ENCODE peak calls at places on chromosomes 11 and 22, in seven cellular contexts. W is RWPE1; P is progenitor cell of endocrine pancreas; M is CD4-positive, alpha-beta T cell; Q is ovary; E is A673; I is Caco-2. K is an unnamed sample.

GRCh38 chr11:110939471-110939870 is 227.2 kb upstream of the ARHGAP20 start:
- DNase-seq in M (no peak), I (no peak), Q (no peak), E (no peak), W (no peak), P (no peak), K (no peak)

GRCh38 chr11:63547076-63547475 is 10.5 kb downstream of the PLAAT4 start:
- DNase-seq in M (no peak), E (no peak), Q (no peak), I (no peak), W (no peak), P (no peak), K (no peak)

GRCh38 chr11:7208391-7208790 is 43.3 kb upstream of the SYT9 start:
- DNase-seq in P (no peak), W (no peak), M (no peak), Q (no peak), I (no peak), E (no peak), K (no peak)

GRCh38 chr11:134125507-134125906 is 56.6 kb downstream of the JAM3 start:
- DNase-seq in P (no peak), I (no peak), M (no peak), E (no peak), Q (no peak), W (no peak), K (no peak)

GRCh38 chr11:94553938-94554337 is 10.2 kb downstream of the FUT4 start:
- DNase-seq in E (no peak), P (no peak), W (no peak), M (no peak), Q (no peak), I (no peak), K (peak)

GRCh38 chr11:9972917-9973504 is 309.1 kb downstream of the SWAP70 start:
- DNase-seq in Q (peak), M (no peak), W (peak), E (peak), I (peak), P (no peak), K (peak)

GRCh38 chr11:119778391-119779194 is 49.6 kb upstream of the NECTIN1 start:
- DNase-seq in M (no peak), Q (no peak), P (no peak), E (no peak), I (no peak), W (no peak), K (no peak)

GRCh38 chr22:36480941-36481392 is 473 bp downstream of the TXN2 start:
- DNase-seq in P (no peak), E (no peak), M (no peak), I (no peak), Q (no peak), W (no peak), K (no peak)

GRCh38 chr11:68579455-68579854 is 104.9 kb upstream of the GAL start:
- DNase-seq in I (no peak), P (no peak), W (no peak), E (no peak), M (no peak), Q (no peak), K (peak)

GRCh38 chr22:25358421-25359170 is 139.2 kb downstream of the CRYBB2 start:
- DNase-seq in W (no peak), Q (no peak), M (no peak), I (no peak), E (no peak), P (no peak), K (no peak)

GRCh38 chr22:26674211-26675190 is 17.1 kb downstream of the MIAT start:
- DNase-seq in E (no peak), I (no peak), P (no peak), W (no peak), M (no peak), Q (no peak), K (no peak)
- TF ChIP-seq CTCF in E (no peak), I (no peak), P (no peak), W (no peak), M (no peak), Q (no peak), K (no peak)

DNA sequence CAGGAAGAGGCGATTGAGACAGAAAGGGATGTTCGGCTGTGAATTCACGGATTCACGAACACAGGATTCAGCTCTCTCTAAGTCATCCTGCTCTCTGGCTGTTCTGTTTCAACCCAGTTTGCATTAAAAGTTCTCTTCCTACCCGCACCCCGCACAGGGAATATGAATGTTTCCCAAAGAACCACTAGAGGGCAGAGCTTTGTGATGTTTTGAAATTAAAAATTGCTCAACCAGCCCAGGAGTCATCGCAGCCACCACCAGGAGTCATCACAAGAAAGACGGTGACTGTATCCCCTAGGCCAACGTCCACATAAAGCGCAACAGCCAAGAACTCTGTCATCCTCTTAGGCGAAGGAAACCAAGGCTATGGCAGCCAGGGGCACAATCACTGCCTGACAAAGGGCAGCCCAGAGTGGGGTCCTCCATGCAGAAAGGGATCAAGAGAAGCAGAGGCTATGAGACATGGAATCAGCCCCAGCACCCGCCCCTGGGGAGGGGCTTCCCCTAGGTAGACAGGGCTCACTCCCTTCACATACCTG is 122.4 kb downstream of the WT1 start:
- DNase-seq in W (peak), E (peak), I (peak), M (no peak), P (no peak), Q (peak), K (peak)
- TF ChIP-seq CTCF in W (peak), E (peak), I (peak), M (peak), P (peak), Q (peak), K (peak)

GRCh38 chr22:37753746-37754145 is 54.0 kb upstream of the GCAT start:
- DNase-seq in I (no peak), Q (no peak), M (no peak), W (no peak), E (no peak), P (no peak), K (peak)

GRCh38 chr22:37751449-37752188 is 54.8 kb downstream of the TRIOBP start:
- DNase-seq in W (no peak), E (no peak), Q (no peak), M (no peak), I (no peak), P (no peak), K (peak)

GRCh38 chr22:37750596-37751162 is 53.8 kb downstream of the TRIOBP start:
- DNase-seq in Q (no peak), M (no peak), E (no peak), I (no peak), P (no peak), W (no peak), K (peak)

GRCh38 chr22:37749831-37750595 is 53.2 kb downstream of the TRIOBP start:
- DNase-seq in I (no peak), W (peak), M (no peak), Q (no peak), E (no peak), P (no peak), K (peak)

GRCh38 chr22:37752189-37753061 is 55.3 kb upstream of the GCAT start:
- DNase-seq in P (peak), Q (peak), W (peak), I (peak), M (no peak), E (peak), K (peak)
- TF ChIP-seq CTCF in P (no peak), Q (peak), W (no peak), I (no peak), M (no peak), E (no peak), K (no peak)

GRCh38 chr11:85945296-85945695 is 90.1 kb downstream of the CCDC83 start:
- DNase-seq in W (no peak), I (no peak), M (no peak), E (no peak), Q (no peak), P (no peak), K (no peak)

GRCh38 chr11:85945788-85946187 is 90.6 kb downstream of the CCDC83 start:
- DNase-seq in I (no peak), W (no peak), Q (no peak), E (no peak), P (no peak), M (no peak), K (no peak)

GRCh38 chr11:85948884-85949283 is 93.7 kb downstream of the CCDC83 start:
- DNase-seq in I (peak), W (peak), E (no peak), Q (no peak), M (no peak), P (no peak), K (no peak)

GRCh38 chr11:85947431-85948272 is 92.5 kb downstream of the CCDC83 start:
- DNase-seq in I (no peak), W (peak), Q (peak), P (no peak), E (no peak), M (no peak), K (peak)

GRCh38 chr11:85946221-85946620 is 91.0 kb downstream of the CCDC83 start:
- DNase-seq in W (no peak), P (no peak), I (no peak), M (no peak), Q (no peak), E (peak), K (no peak)
- TF ChIP-seq CTCF in W (no peak), P (no peak), I (no peak), M (no peak), Q (no peak), E (peak), K (no peak)

GRCh38 chr22:19718255-19719054 is 4.2 kb downstream of the SEPTIN5 start:
- DNase-seq in Q (no peak), E (peak), M (no peak), P (no peak), W (no peak), I (no peak), K (no peak)
- TF ChIP-seq CTCF in Q (no peak), E (no peak), M (peak), P (no peak), W (peak), I (no peak), K (no peak)

GRCh38 chr22:17267661-17268330 is 48.6 kb upstream of the ADA2 start:
- DNase-seq in I (no peak), Q (no peak), P (no peak), E (no peak), M (no peak), W (no peak), K (no peak)

GRCh38 chr22:17266261-17266971 is 47.2 kb upstream of the ADA2 start:
- DNase-seq in W (no peak), I (peak), E (peak), P (no peak), M (no peak), Q (no peak), K (no peak)

GRCh38 chr22:17269607-17270261 is 50.5 kb upstream of the ADA2 start:
- DNase-seq in Q (no peak), I (no peak), M (no peak), E (no peak), P (no peak), W (no peak), K (no peak)

GRCh38 chr22:17269224-17269606 is 50.0 kb upstream of the ADA2 start:
- DNase-seq in I (no peak), M (no peak), E (no peak), Q (no peak), W (no peak), P (no peak), K (no peak)

DNA sequence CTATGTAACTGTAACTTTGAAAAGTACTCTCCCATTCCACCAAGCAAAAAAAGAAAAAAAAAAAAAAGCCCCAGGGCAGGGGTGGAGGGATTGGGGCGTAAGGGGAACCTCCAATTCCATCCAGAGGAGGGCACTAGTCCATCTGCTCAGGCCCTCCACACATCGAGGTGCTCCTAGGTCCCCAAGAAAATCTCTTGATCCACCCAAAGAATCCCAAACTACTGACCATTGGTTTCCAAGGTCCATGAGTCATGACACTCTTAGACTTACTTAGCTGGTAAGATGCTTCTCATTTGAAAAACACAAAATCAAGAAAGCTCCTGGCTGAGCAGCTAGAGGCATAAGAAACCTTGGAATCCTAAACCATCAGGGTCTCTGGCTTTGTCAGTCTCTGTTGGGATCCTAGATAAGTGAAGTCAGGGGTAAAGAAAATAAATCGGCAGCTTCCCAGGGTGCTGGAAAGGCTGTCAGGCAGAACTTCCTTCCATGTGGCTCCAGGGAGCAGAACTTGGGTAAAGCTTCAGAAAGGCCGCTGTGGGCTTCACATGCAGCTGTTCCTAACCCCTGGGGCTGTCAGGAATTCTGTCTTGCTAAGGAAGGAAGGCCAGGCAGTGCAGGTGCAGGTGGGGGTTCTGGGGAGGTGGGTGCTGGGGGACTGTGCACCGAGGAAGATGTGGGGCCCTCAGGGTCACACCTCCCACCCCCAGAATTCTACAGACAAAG is 49.4 kb upstream of the ADA2 start:
- DNase-seq in E (peak), Q (no peak), M (no peak), I (no peak), W (no peak), P (no peak), K (peak)
- TF ChIP-seq CTCF in E (peak), Q (no peak), M (no peak), I (no peak), W (no peak), P (peak), K (no peak)

DNA sequence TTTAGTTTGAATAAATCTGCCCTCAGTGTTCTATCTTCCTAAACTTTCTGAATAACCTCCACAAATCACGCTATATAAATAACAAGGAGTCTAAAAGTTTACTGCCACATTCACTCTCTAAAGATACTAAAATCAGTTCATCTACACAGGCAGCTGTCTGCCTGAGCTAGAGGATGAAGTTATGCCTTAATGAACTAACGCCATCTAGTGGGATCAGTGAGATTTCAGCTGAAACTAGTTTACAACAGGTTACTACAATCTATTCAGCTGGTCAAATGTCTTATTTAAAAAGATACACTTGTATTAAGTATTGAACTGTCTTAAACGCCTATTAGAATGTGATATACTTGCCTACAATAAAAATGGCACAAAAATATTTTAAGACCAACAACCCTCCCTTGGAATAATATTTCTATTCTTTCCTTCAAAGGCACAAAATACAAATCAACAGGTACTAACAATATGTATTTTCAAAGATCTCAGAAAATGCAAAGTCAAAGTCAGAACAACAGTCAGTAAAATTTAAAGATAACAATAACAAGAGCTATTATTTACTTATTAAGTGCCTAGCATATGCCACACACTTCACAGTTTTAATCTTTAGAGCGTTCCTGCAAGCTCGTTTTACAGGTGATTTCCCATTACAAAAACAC is 84.1 kb downstream of the LARGE2 start:
- DNase-seq in M (no peak), Q (no peak), E (peak), W (peak), P (no peak), I (peak), K (peak)
- TF ChIP-seq CTCF in M (peak), Q (peak), E (peak), W (peak), P (peak), I (peak), K (peak)

GRCh38 chr11:62217191-62217748 is 8.8 kb downstream of the SCGB2A1 start:
- DNase-seq in M (no peak), W (peak), E (peak), I (peak), P (no peak), Q (no peak), K (peak)
- TF ChIP-seq CTCF in M (no peak), W (peak), E (peak), I (peak), P (peak), Q (no peak), K (peak)

GRCh38 chr11:92882828-92883611 is 86.4 kb upstream of the MTNR1B start:
- DNase-seq in M (no peak), P (no peak), E (no peak), Q (no peak), I (no peak), W (no peak), K (no peak)
- TF ChIP-seq CTCF in M (no peak), P (no peak), E (no peak), Q (no peak), I (no peak), W (no peak), K (no peak)